ENCODE peak calls at places on chromosome 5, in nine cellular contexts. F, Y, D, K, L, O, Q, G and C are unnamed samples.

GRCh38 chr5:113147537-113147936 is 170.9 kb downstream of the DCP2 start:
- DNase-seq in F (no peak), Y (no peak), D (no peak), K (no peak), L (no peak), O (no peak), Q (no peak), G (no peak), C (no peak)

GRCh38 chr5:33892419-33893151 is 795 bp upstream of the ADAMTS12 start:
- DNase-seq in F (no peak), Y (peak; percentile 37), D (no peak), K (peak; percentile 93), L (no peak), O (peak; percentile 95), Q (peak; percentile 71), G (no peak), C (no peak)

GRCh38 chr5:157459715-157460599 is at the start of gene NIPAL4:
- DNase-seq in F (peak; percentile 15), Y (no peak), D (peak; percentile 62), K (no peak), L (no peak), O (no peak), Q (no peak), G (peak; percentile 73), C (peak; percentile 64)

GRCh38 chr5:609506-609905 is 2.6 kb upstream of the CEP72 start:
- DNase-seq in F (no peak), Y (no peak), D (no peak), K (no peak), L (no peak), O (no peak), Q (peak; percentile 35), G (peak; percentile 64), C (no peak)

GRCh38 chr5:126865299-126865698 is 88.4 kb downstream of the LMNB1 start:
- DNase-seq in F (no peak), Y (no peak), D (no peak), K (peak; percentile 73), L (no peak), O (peak; percentile 79), Q (no peak), G (no peak), C (no peak)

GRCh38 chr5:33701251-33701650 is 190.5 kb downstream of the ADAMTS12 start:
- DNase-seq in F (no peak), Y (no peak), D (no peak), K (peak; percentile 83), L (no peak), O (no peak), Q (no peak), G (no peak), C (no peak)

GRCh38 chr5:85320495-85320894 is 935.8 kb upstream of the EDIL3 start:
- DNase-seq in F (no peak), Y (no peak), D (no peak), K (no peak), L (no peak), O (no peak), Q (no peak), G (no peak), C (no peak)

GRCh38 chr5:42641321-42642005 is 115.2 kb upstream of the CCDC152 start:
- DNase-seq in F (no peak), Y (no peak), D (no peak), K (no peak), L (no peak), O (no peak), Q (no peak), G (no peak), C (no peak)

GRCh38 chr5:104347119-104347708 is 784.6 kb upstream of the NUDT12 start:
- DNase-seq in F (peak; percentile 28), Y (no peak), D (no peak), K (peak; percentile 63), L (no peak), O (no peak), Q (no peak), G (no peak), C (no peak)

GRCh38 chr5:6525422-6525821 is 76.8 kb downstream of the UBE2QL1 start:
- DNase-seq in F (no peak), Y (no peak), D (no peak), K (no peak), L (no peak), O (no peak), Q (no peak), G (no peak), C (peak; percentile 53)
- TF ChIP-seq CTCF in F (no peak), Y (no peak), D (no peak), K (no peak), L (no peak), O (no peak), Q (no peak), G (no peak), C (no peak)

DNA sequence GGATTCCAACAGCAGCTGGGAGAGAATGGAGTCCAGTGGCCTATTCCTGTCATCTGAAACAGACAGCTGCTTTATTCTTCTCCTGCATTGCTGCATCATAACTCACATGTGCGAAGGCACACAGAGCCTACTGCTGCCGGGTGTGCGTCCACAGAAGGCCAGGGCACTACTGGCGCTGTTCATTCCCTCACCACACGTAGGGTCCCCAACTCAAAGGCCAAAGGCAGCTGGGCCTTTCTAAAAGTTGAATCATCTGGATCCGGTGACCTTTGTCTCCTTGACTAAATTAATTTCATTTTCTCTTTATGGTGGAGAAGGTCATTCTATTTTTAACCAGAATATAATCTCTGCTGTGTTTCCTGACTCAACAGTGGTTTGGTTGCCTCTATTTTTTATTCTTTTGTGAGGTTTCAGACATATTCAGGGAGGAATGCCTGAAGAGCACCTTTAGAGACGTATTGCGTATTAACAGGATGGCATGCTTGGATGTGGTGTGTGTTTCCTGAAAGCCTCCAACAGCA is 10.8 kb upstream of the SPATA24 start:
- DNase-seq in F (no peak), Y (no peak), D (no peak), K (no peak), L (no peak), O (no peak), Q (peak; percentile 74), G (peak; percentile 64), C (no peak)
- TF ChIP-seq CTCF in F (no peak), Y (no peak), D (no peak), K (no peak), L (no peak), O (no peak), Q (no peak), G (no peak), C (no peak)

GRCh38 chr5:71925608-71926091 is 181.6 kb upstream of the MAP1B start:
- DNase-seq in F (no peak), Y (no peak), D (no peak), K (peak; percentile 17), L (no peak), O (no peak), Q (no peak), G (no peak), C (no peak)

GRCh38 chr5:71924325-71924724 is 182.9 kb upstream of the MAP1B start:
- DNase-seq in F (no peak), Y (no peak), D (no peak), K (peak; percentile 60), L (no peak), O (no peak), Q (no peak), G (no peak), C (no peak)

GRCh38 chr5:71923755-71924154 is 183.5 kb upstream of the MAP1B start:
- DNase-seq in F (no peak), Y (no peak), D (no peak), K (no peak), L (no peak), O (no peak), Q (no peak), G (no peak), C (no peak)

GRCh38 chr5:71924980-71925379 is 182.3 kb upstream of the MAP1B start:
- DNase-seq in F (no peak), Y (no peak), D (no peak), K (peak; percentile 74), L (no peak), O (no peak), Q (no peak), G (no peak), C (no peak)

DNA sequence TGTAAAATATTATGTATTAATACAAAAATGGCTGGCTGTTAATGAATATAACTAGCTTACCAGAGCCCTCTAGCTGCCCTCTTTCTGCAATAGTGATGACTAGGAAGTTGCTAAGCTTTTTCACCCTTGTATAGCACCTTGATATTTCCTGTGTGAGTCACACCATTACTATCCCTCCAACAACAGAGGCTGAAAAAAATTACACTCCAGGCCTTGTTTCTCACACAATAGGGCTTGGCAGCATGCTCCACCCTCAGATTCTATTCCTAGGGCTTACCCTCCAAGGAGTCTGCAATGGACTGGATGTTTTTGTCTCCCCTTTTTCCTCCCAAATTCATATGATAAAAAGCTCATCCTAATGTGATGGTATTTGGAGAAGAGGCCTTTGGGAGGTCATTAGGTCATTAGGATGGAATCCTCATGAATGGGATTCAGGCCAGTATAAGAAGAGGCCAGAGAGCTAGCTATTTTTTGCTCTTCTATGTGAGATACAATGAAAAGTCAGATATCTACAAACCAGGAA is 184.6 kb upstream of the MAP1B start:
- DNase-seq in F (no peak), Y (no peak), D (no peak), K (peak; percentile 92), L (no peak), O (peak; percentile 7), Q (no peak), G (no peak), C (no peak)
- TF ChIP-seq CTCF in F (no peak), Y (no peak), D (no peak), K (no peak), L (no peak), O (no peak), Q (no peak), G (no peak), C (no peak)

DNA sequence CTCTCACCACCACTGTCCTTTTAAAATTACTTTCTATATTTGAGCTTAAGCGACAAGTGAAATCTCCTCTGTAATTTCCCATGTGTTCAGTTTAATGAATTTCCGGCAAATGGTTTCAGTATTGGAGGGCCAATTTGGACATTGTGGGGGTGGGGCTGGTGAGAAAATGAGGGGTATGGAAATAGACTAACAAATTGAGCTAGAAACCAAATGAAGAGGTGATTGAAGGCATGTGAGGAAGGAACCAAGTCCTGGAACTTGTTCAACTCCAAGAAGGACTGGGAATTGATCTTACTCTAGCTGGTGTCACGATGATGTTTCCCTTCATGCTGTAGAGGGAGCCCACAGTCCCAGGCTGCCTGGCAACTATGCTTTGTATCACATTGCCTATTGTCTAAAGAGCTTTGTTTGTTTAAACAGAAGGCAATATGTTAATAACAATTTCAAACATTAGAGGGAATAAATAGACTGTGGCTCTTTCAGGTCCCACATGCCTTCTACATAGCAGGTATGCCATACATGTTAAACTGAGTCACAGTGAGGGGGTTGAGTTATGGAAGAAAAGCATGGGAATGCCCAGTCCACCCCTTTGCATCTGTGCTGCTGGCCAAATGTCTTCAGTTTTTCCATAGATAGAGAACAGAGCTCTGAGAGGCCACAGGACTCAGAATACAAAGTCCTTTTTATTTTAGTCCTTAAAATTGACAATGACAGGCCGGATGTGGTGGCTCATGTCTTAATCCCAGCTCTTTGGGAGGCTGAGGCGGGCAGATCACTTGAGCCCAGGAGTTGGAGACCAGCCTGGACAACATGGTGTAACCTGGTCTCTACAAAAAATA is 25.0 kb upstream of the MATR3 start:
- DNase-seq in F (no peak), Y (no peak), D (no peak), K (no peak), L (no peak), O (no peak), Q (no peak), G (no peak), C (no peak)
- TF ChIP-seq CTCF in F (no peak), Y (no peak), D (no peak), K (peak; percentile 3), L (no peak), O (peak; percentile 13), Q (no peak), G (no peak), C (no peak)